ENCODE peak calls at places on chromosomes 13 and 19, in eight cellular contexts. N is hepatic stellate cell, L is retina, A is H9, K is NCI-H82, T is stromal cell of bone marrow, D is ELF-1, Y is GOT3. X is an unnamed sample.
A peak's percentile ranks its signal among the peaks of the same experiment; 100 is the strongest.

GRCh38 chr19:22260499-22260898 is 25.7 kb upstream of the ZNF729 start:
- DNase-seq in T (no peak), N (no peak), Y (no peak), D (no peak), L (no peak), A (no peak), K (no peak), X (no peak)

GRCh38 chr19:47691782-47692181 is 21.4 kb upstream of the EHD2 start:
- DNase-seq in N (no peak), L (no peak), T (no peak), Y (no peak), K (no peak), D (no peak), A (no peak), X (no peak)

GRCh38 chr13:109157275-109157674 is 527.9 kb downstream of the MYO16 start:
- DNase-seq in L (no peak), A (peak; percentile 50), T (no peak), D (peak; percentile 77), K (no peak), Y (no peak), N (no peak), X (no peak)

GRCh38 chr19:16626796-16627193 is 1.2 kb downstream of the MED26 start:
- DNase-seq in T (no peak), D (no peak), Y (no peak), L (no peak), N (no peak), A (no peak), K (no peak), X (no peak)

GRCh38 chr19:49949735-49950589 is 11.0 kb downstream of the SIGLEC11 start:
- DNase-seq in Y (no peak), A (no peak), K (no peak), N (no peak), D (no peak), L (no peak), T (peak; percentile 36), X (no peak)

GRCh38 chr13:105774739-105775460 is 760.6 kb downstream of the EFNB2 start:
- DNase-seq in T (no peak), A (no peak), L (no peak), N (no peak), K (peak; percentile 83), Y (no peak), D (peak; percentile 14), X (no peak)

GRCh38 chr13:40479196-40479845 is 187.1 kb downstream of the FOXO1 start:
- DNase-seq in L (no peak), K (no peak), D (no peak), T (no peak), Y (no peak), N (no peak), A (no peak), X (no peak)

GRCh38 chr19:16391301-16392055 is 66.9 kb downstream of the KLF2 start:
- DNase-seq in Y (no peak), N (no peak), L (no peak), A (no peak), T (no peak), D (no peak), K (no peak), X (no peak)

GRCh38 chr19:51799998-51800848 is 5.3 kb downstream of the FPR3 start:
- DNase-seq in N (peak; percentile 15), D (no peak), T (no peak), Y (no peak), A (no peak), K (no peak), L (no peak), X (no peak)

GRCh38 chr19:31664096-31664495 is 314.9 kb upstream of the TSHZ3 start:
- DNase-seq in L (no peak), T (no peak), K (no peak), A (no peak), D (peak; percentile 60), N (no peak), Y (no peak), X (no peak)

GRCh38 chr13:68970532-68970931 is 1137.1 kb upstream of the ATXN8OS start:
- DNase-seq in A (no peak), L (no peak), T (no peak), K (no peak), N (no peak), Y (no peak), D (no peak), X (no peak)

GRCh38 chr13:95624020-95624419 is 20.5 kb downstream of the DZIP1 start:
- DNase-seq in A (peak; percentile 36), D (peak; percentile 56), K (peak; percentile 76), N (peak; percentile 42), T (peak; percentile 34), L (peak; percentile 33), Y (no peak), X (no peak)

GRCh38 chr13:27374650-27375049 is 49.8 kb upstream of the GTF3A start:
- DNase-seq in D (peak; percentile 77), A (peak; percentile 67), L (peak; percentile 64), Y (no peak), T (peak; percentile 80), N (peak; percentile 90), K (peak; percentile 87), X (peak; percentile 31)

GRCh38 chr19:52138614-52139290 is 986 bp downstream of the ZNF616 start:
- DNase-seq in A (peak; percentile 69), L (peak; percentile 81), T (no peak), D (peak; percentile 78), N (peak; percentile 6), Y (no peak), K (peak; percentile 80), X (no peak)

GRCh38 chr19:16273005-16273404 is 51.6 kb upstream of the KLF2 start:
- DNase-seq in T (no peak), N (peak; percentile 60), Y (no peak), A (no peak), K (no peak), D (peak; percentile 54), L (no peak), X (no peak)

X was measured in psoas muscle.